ENCODE peak calls at places on chromosomes 7 and 10, in ten cellular contexts. X is HT1080; Y is NCI-H460; T is C1 segment of cervical spinal cord; A is uterus; O is PC-3; C is CD8-positive, alpha-beta T cell; E is GM04504; W is CD4-positive, alpha-beta T cell; L is CMK. P is an unnamed sample.

GRCh38 chr7:29614229-29614628 is 50.6 kb downstream of the PRR15 start:
- DNase-seq in X (no peak), Y (no peak), T (no peak), A (no peak), O (peak; percentile 32), C (no peak), E (no peak), W (no peak), L (no peak), P (no peak)

GRCh38 chr7:45292481-45292880 is 134.9 kb downstream of the RAMP3 start:
- DNase-seq in X (no peak), Y (no peak), T (no peak), A (no peak), O (no peak), C (no peak), E (no peak), W (no peak), L (no peak), P (peak; percentile 14)

GRCh38 chr7:106038916-106039315 is 73.2 kb downstream of the SYPL1 start:
- DNase-seq in X (no peak), Y (no peak), T (no peak), A (no peak), O (no peak), C (no peak), E (no peak), W (no peak), L (no peak), P (no peak)

GRCh38 chr10:123241391-123242141 is 87.4 kb downstream of the BUB3 start:
- DNase-seq in X (peak; percentile 8), Y (no peak), T (no peak), A (no peak), O (no peak), C (peak; percentile 72), E (no peak), W (peak; percentile 30), L (no peak), P (peak; percentile 6)

GRCh38 chr7:135964791-135965190 is 12.4 kb downstream of the MTPN start:
- DNase-seq in X (no peak), Y (no peak), T (no peak), A (no peak), O (no peak), C (no peak), E (no peak), W (no peak), L (no peak), P (no peak)

GRCh38 chr10:128143531-128143930 is 17.3 kb upstream of the MKI67 start:
- DNase-seq in X (no peak), Y (no peak), T (no peak), A (no peak), O (no peak), C (no peak), E (no peak), W (no peak), L (no peak), P (no peak)

GRCh38 chr10:125817318-125817946 is 5.6 kb downstream of the UROS start:
- DNase-seq in X (no peak), Y (no peak), T (no peak), A (no peak), O (no peak), C (no peak), E (no peak), W (no peak), L (no peak), P (no peak)

GRCh38 chr7:16484453-16485158 is 19.1 kb upstream of the SOSTDC1 start:
- DNase-seq in X (peak; percentile 99), Y (peak; percentile 51), T (no peak), A (no peak), O (peak; percentile 94), C (no peak), E (no peak), W (no peak), L (no peak), P (peak; percentile 83)

GRCh38 chr7:40211291-40212003 is 76.6 kb downstream of the SUGCT start:
- DNase-seq in X (no peak), Y (peak; percentile 7), T (no peak), A (no peak), O (no peak), C (no peak), E (no peak), W (no peak), L (no peak), P (peak; percentile 71)

GRCh38 chr10:71436268-71436922 is 39.7 kb downstream of the CDH23 start:
- DNase-seq in X (no peak), Y (no peak), T (no peak), A (no peak), O (no peak), C (no peak), E (no peak), W (no peak), L (no peak), P (no peak)

GRCh38 chr7:93044147-93044810 is 73.5 kb downstream of the SAMD9 start:
- DNase-seq in X (peak; percentile 76), Y (no peak), T (no peak), A (no peak), O (peak; percentile 27), C (no peak), E (peak; percentile 44), W (no peak), L (no peak), P (no peak)

GRCh38 chr7:132065193-132065972 is 509.0 kb upstream of the PODXL start:
- DNase-seq in X (peak; percentile 98), Y (peak; percentile 26), T (peak; percentile 20), A (peak; percentile 87), O (peak; percentile 97), C (no peak), E (peak; percentile 93), W (no peak), L (no peak), P (peak; percentile 95)

GRCh38 chr7:107628461-107629064 is 32.1 kb upstream of the SLC26A4 start:
- DNase-seq in X (no peak), Y (no peak), T (no peak), A (no peak), O (no peak), C (no peak), E (no peak), W (no peak), L (no peak), P (no peak)

GRCh38 chr10:113991091-113991860 is 52.4 kb upstream of the ADRB1 start:
- DNase-seq in X (peak; percentile 42), Y (no peak), T (no peak), A (no peak), O (no peak), C (no peak), E (no peak), W (no peak), L (no peak), P (no peak)

GRCh38 chr10:102188298-102188940 is 36.2 kb downstream of the NOLC1 start:
- DNase-seq in X (no peak), Y (no peak), T (no peak), A (no peak), O (no peak), C (no peak), E (no peak), W (no peak), L (no peak), P (no peak)

GRCh38 chr7:128701062-128701785 is 29.1 kb downstream of the GARIN1A start:
- DNase-seq in X (no peak), Y (no peak), T (no peak), A (no peak), O (peak; percentile 60), C (no peak), E (no peak), W (no peak), L (no peak), P (no peak)

GRCh38 chr7:48154792-48155413 is 16.4 kb upstream of the ABCA13 start:
- DNase-seq in X (peak; percentile 25), Y (peak; percentile 44), T (no peak), A (no peak), O (peak; percentile 62), C (no peak), E (no peak), W (peak; percentile 9), L (no peak), P (peak; percentile 64)

GRCh38 chr10:1104971-1105370 is 48.8 kb downstream of the WDR37 start:
- DNase-seq in X (no peak), Y (no peak), T (no peak), A (no peak), O (no peak), C (no peak), E (no peak), W (no peak), L (no peak), P (no peak)

GRCh38 chr10:57905866-57906265 is 361.8 kb downstream of the IPMK start:
- DNase-seq in X (no peak), Y (no peak), T (no peak), A (no peak), O (no peak), C (no peak), E (no peak), W (no peak), L (no peak), P (no peak)

GRCh38 chr10:33353853-33354252 is 19.4 kb upstream of the NRP1 start:
- DNase-seq in X (no peak), Y (no peak), T (no peak), A (no peak), O (peak; percentile 95), C (no peak), E (no peak), W (no peak), L (no peak), P (no peak)

GRCh38 chr7:20030417-20030816 is 186.8 kb downstream of the MACC1 start:
- DNase-seq in X (no peak), Y (no peak), T (no peak), A (no peak), O (no peak), C (no peak), E (no peak), W (no peak), L (no peak), P (no peak)

GRCh38 chr10:100800931-100801330 is 55.5 kb downstream of the PAX2 start:
- DNase-seq in X (no peak), Y (no peak), T (no peak), A (no peak), O (no peak), C (no peak), E (no peak), W (no peak), L (no peak), P (no peak)

GRCh38 chr10:35739998-35740397 is 97.9 kb upstream of the FZD8 start:
- DNase-seq in X (peak; percentile 58), Y (no peak), T (no peak), A (no peak), O (peak; percentile 79), C (no peak), E (no peak), W (no peak), L (no peak), P (no peak)

GRCh38 chr7:139659922-139660316 is 117.9 kb downstream of the HIPK2 start:
- DNase-seq in X (no peak), Y (no peak), T (no peak), A (no peak), O (no peak), C (no peak), E (no peak), W (no peak), L (no peak), P (no peak)

GRCh38 chr10:64546073-64546472 is 1024.9 kb downstream of the REEP3 start:
- DNase-seq in X (no peak), Y (no peak), T (no peak), A (no peak), O (no peak), C (no peak), E (no peak), W (no peak), L (no peak), P (no peak)

GRCh38 chr10:59878915-59879314 is 27.4 kb downstream of the CCDC6 start:
- DNase-seq in X (no peak), Y (no peak), T (no peak), A (no peak), O (no peak), C (no peak), E (no peak), W (no peak), L (no peak), P (no peak)

GRCh38 chr10:6108631-6109443 is 20.0 kb downstream of the RBM17 start:
- DNase-seq in X (peak; percentile 49), Y (peak; percentile 35), T (no peak), A (no peak), O (peak; percentile 44), C (no peak), E (no peak), W (no peak), L (peak; percentile 9), P (peak; percentile 64)

GRCh38 chr7:98840096-98840495 is 29.7 kb downstream of the TMEM130 start:
- DNase-seq in X (no peak), Y (no peak), T (no peak), A (no peak), O (no peak), C (no peak), E (no peak), W (no peak), L (no peak), P (no peak)

P was measured in cardiac muscle cell.